ENCODE peak calls at places on chromosomes 5 and 9, in nine cellular contexts. One of them, this sample, is unnamed.

GRCh38 chr5:152259702-152260101 is 145.4 kb downstream of the NMUR2 start:
- DNase-seq in heart left ventricle: peak; percentile 18
- DNase-seq in tibial artery: no peak
- DNase-seq in GM13977: no peak
- DNase-seq in AG09309: no peak
- DNase-seq in GM12865: no peak
- DNase-seq in Panc1: no peak
- DNase-seq in fibroblast of pulmonary artery: no peak
- DNase-seq in HFF-Myc: no peak
- DNase-seq in this sample: no peak

GRCh38 chr5:89064054-89064453 is 181.1 kb upstream of the MEF2C start:
- DNase-seq in HFF-Myc: no peak
- DNase-seq in tibial artery: no peak
- DNase-seq in GM13977: no peak
- DNase-seq in Panc1: no peak
- DNase-seq in fibroblast of pulmonary artery: no peak
- DNase-seq in GM12865: peak; percentile 25
- DNase-seq in heart left ventricle: no peak
- DNase-seq in AG09309: no peak
- DNase-seq in this sample: no peak

GRCh38 chr9:116174347-116174746 is 20.8 kb downstream of the PAPPA start:
- DNase-seq in tibial artery: no peak
- DNase-seq in GM13977: no peak
- DNase-seq in fibroblast of pulmonary artery: no peak
- DNase-seq in HFF-Myc: no peak
- DNase-seq in AG09309: no peak
- DNase-seq in Panc1: no peak
- DNase-seq in GM12865: no peak
- DNase-seq in heart left ventricle: no peak
- DNase-seq in this sample: no peak

GRCh38 chr5:91357806-91358205 is 25.3 kb downstream of the ARRDC3 start:
- DNase-seq in AG09309: no peak
- DNase-seq in Panc1: no peak
- DNase-seq in GM13977: no peak
- DNase-seq in GM12865: no peak
- DNase-seq in heart left ventricle: no peak
- DNase-seq in tibial artery: no peak
- DNase-seq in fibroblast of pulmonary artery: no peak
- DNase-seq in HFF-Myc: no peak
- DNase-seq in this sample: no peak

GRCh38 chr9:99929652-99930051 is 23.2 kb downstream of the STX17 start:
- DNase-seq in HFF-Myc: no peak
- DNase-seq in GM12865: no peak
- DNase-seq in heart left ventricle: no peak
- DNase-seq in tibial artery: no peak
- DNase-seq in fibroblast of pulmonary artery: no peak
- DNase-seq in Panc1: no peak
- DNase-seq in AG09309: no peak
- DNase-seq in GM13977: no peak
- DNase-seq in this sample: no peak

GRCh38 chr9:111731916-111732315 is 62.8 kb downstream of the SHOC1 start:
- DNase-seq in GM12865: no peak
- DNase-seq in heart left ventricle: no peak
- DNase-seq in AG09309: no peak
- DNase-seq in HFF-Myc: no peak
- DNase-seq in Panc1: no peak
- DNase-seq in fibroblast of pulmonary artery: peak; percentile 29
- DNase-seq in GM13977: no peak
- DNase-seq in tibial artery: no peak
- DNase-seq in this sample: no peak

GRCh38 chr5:17340816-17341215 is 123.4 kb downstream of the BASP1 start:
- DNase-seq in AG09309: no peak
- DNase-seq in tibial artery: no peak
- DNase-seq in Panc1: no peak
- DNase-seq in GM12865: no peak
- DNase-seq in fibroblast of pulmonary artery: peak; percentile 51
- DNase-seq in GM13977: no peak
- DNase-seq in HFF-Myc: no peak
- DNase-seq in heart left ventricle: no peak
- DNase-seq in this sample: no peak

GRCh38 chr9:129675656-129676055 is 10.2 kb downstream of the PRRX2 start:
- DNase-seq in tibial artery: no peak
- DNase-seq in AG09309: no peak
- DNase-seq in GM12865: no peak
- DNase-seq in heart left ventricle: no peak
- DNase-seq in GM13977: no peak
- DNase-seq in HFF-Myc: no peak
- DNase-seq in fibroblast of pulmonary artery: no peak
- DNase-seq in Panc1: no peak
- DNase-seq in this sample: no peak

GRCh38 chr5:143488372-143488771 is 84.9 kb upstream of the NR3C1 start:
- DNase-seq in heart left ventricle: no peak
- DNase-seq in AG09309: no peak
- DNase-seq in GM12865: no peak
- DNase-seq in Panc1: no peak
- DNase-seq in HFF-Myc: no peak
- DNase-seq in GM13977: no peak
- DNase-seq in fibroblast of pulmonary artery: no peak
- DNase-seq in tibial artery: no peak
- DNase-seq in this sample: no peak

GRCh38 chr9:113479150-113479761 is 15.7 kb downstream of the RGS3 start:
- DNase-seq in HFF-Myc: no peak
- DNase-seq in GM12865: no peak
- DNase-seq in heart left ventricle: peak; percentile 18
- DNase-seq in fibroblast of pulmonary artery: no peak
- DNase-seq in Panc1: no peak
- DNase-seq in AG09309: no peak
- DNase-seq in tibial artery: no peak
- DNase-seq in GM13977: no peak
- DNase-seq in this sample: no peak

DNA sequence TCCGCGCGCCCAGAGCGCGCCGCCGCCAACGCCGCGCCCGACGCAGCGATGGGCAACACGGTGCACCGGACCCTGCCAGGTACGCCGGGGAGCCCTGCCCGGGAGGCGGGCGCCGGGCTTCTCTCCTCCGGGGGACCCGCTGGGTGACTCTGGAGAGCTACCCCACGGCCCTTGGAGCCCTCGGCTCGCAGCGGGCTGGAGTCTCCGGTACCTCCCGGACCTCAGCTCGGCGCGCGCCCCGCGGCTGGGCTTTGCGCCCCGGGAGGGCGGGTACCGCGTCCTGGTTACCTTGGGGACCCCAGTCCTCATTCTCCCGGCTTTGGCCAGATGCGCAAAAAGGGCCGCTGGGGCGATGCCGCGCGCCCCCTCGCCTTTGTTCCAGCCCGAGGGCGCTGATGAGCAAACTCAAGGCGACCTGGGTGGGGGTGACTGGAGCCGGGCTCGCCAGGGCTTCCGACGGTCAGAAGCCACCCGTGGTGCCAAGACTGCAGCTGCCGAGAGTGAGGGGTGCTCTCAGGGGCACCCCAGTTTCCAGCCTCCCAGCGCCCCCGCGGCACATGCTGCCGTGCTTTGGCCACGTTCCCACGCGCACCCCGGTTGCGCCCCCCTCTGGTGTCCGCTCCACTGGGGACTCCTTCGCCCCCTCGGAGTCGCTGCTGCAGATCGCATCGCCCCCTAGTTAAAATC is 439 bp downstream of the NEURL1B start:
- DNase-seq in heart left ventricle: peak; percentile 43
- DNase-seq in Panc1: no peak
- DNase-seq in GM13977: peak; percentile 62
- DNase-seq in HFF-Myc: no peak
- DNase-seq in fibroblast of pulmonary artery: no peak
- DNase-seq in AG09309: no peak
- DNase-seq in GM12865: no peak
- DNase-seq in tibial artery: no peak
- DNase-seq in this sample: no peak
- TF ChIP-seq CTCF in heart left ventricle: peak; percentile 29
- TF ChIP-seq CTCF in Panc1: peak; percentile 65
- TF ChIP-seq CTCF in GM13977: no peak
- TF ChIP-seq CTCF in HFF-Myc: no peak
- TF ChIP-seq CTCF in fibroblast of pulmonary artery: no peak
- TF ChIP-seq CTCF in AG09309: no peak
- TF ChIP-seq CTCF in GM12865: no peak
- TF ChIP-seq CTCF in tibial artery: no peak
- TF ChIP-seq CTCF in this sample: no peak

GRCh38 chr5:83567741-83568530 is 96.4 kb downstream of the VCAN start:
- DNase-seq in GM12865: no peak
- DNase-seq in AG09309: peak; percentile 92
- DNase-seq in Panc1: no peak
- DNase-seq in fibroblast of pulmonary artery: peak; percentile 96
- DNase-seq in tibial artery: no peak
- DNase-seq in GM13977: no peak
- DNase-seq in HFF-Myc: peak; percentile 57
- DNase-seq in heart left ventricle: no peak
- DNase-seq in this sample: no peak

GRCh38 chr5:83564069-83564749 is 92.7 kb downstream of the VCAN start:
- DNase-seq in AG09309: no peak
- DNase-seq in heart left ventricle: no peak
- DNase-seq in tibial artery: no peak
- DNase-seq in HFF-Myc: no peak
- DNase-seq in GM12865: peak; percentile 43
- DNase-seq in Panc1: peak; percentile 20
- DNase-seq in GM13977: peak; percentile 24
- DNase-seq in fibroblast of pulmonary artery: peak; percentile 79
- DNase-seq in this sample: peak; percentile 17

GRCh38 chr5:83562207-83562606 is 90.7 kb downstream of the VCAN start:
- DNase-seq in tibial artery: no peak
- DNase-seq in GM13977: no peak
- DNase-seq in HFF-Myc: no peak
- DNase-seq in heart left ventricle: no peak
- DNase-seq in fibroblast of pulmonary artery: no peak
- DNase-seq in GM12865: no peak
- DNase-seq in AG09309: no peak
- DNase-seq in Panc1: no peak
- DNase-seq in this sample: no peak

GRCh38 chr5:83562817-83563557 is 91.4 kb downstream of the VCAN start:
- DNase-seq in GM12865: no peak
- DNase-seq in AG09309: no peak
- DNase-seq in Panc1: no peak
- DNase-seq in GM13977: no peak
- DNase-seq in tibial artery: no peak
- DNase-seq in HFF-Myc: no peak
- DNase-seq in heart left ventricle: no peak
- DNase-seq in fibroblast of pulmonary artery: peak; percentile 72
- DNase-seq in this sample: no peak

GRCh38 chr5:83563631-83564030 is 92.1 kb downstream of the VCAN start:
- DNase-seq in HFF-Myc: no peak
- DNase-seq in GM13977: no peak
- DNase-seq in AG09309: no peak
- DNase-seq in tibial artery: no peak
- DNase-seq in heart left ventricle: no peak
- DNase-seq in GM12865: no peak
- DNase-seq in Panc1: no peak
- DNase-seq in fibroblast of pulmonary artery: no peak
- DNase-seq in this sample: no peak
- TF ChIP-seq CTCF in HFF-Myc: no peak
- TF ChIP-seq CTCF in GM13977: no peak
- TF ChIP-seq CTCF in AG09309: no peak
- TF ChIP-seq CTCF in tibial artery: no peak
- TF ChIP-seq CTCF in heart left ventricle: no peak
- TF ChIP-seq CTCF in GM12865: no peak
- TF ChIP-seq CTCF in Panc1: no peak
- TF ChIP-seq CTCF in fibroblast of pulmonary artery: no peak
- TF ChIP-seq CTCF in this sample: no peak

GRCh38 chr9:69411246-69411645 is 86.2 kb downstream of the ENTREP1 start:
- DNase-seq in AG09309: no peak
- DNase-seq in GM13977: no peak
- DNase-seq in HFF-Myc: no peak
- DNase-seq in tibial artery: no peak
- DNase-seq in fibroblast of pulmonary artery: no peak
- DNase-seq in Panc1: no peak
- DNase-seq in heart left ventricle: no peak
- DNase-seq in GM12865: no peak
- DNase-seq in this sample: no peak

GRCh38 chr9:69411931-69412740 is 87.1 kb downstream of the ENTREP1 start:
- DNase-seq in tibial artery: no peak
- DNase-seq in Panc1: no peak
- DNase-seq in heart left ventricle: no peak
- DNase-seq in HFF-Myc: no peak
- DNase-seq in GM13977: no peak
- DNase-seq in AG09309: no peak
- DNase-seq in GM12865: no peak
- DNase-seq in fibroblast of pulmonary artery: no peak
- DNase-seq in this sample: no peak

DNA sequence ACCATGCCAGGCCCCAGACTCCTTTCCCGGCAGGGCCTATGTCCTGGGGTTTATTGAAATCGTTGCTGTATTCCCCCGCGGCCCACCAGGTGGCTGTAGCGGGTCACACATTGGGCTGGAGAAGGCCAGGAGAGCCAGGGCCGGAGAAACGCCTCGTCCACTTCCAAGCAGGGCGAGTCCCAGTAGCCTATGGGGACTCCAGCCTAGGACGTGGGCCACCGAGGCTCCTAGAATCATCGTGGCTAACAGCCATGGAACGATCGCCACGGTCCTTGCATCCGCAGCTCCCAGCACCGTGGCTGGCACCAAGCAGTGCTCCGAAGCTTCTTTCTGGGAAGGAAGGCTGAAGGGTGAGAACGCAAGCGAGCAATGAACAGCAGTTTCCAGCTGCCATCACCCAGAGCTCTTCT is 87.7 kb downstream of the ENTREP1 start:
- DNase-seq in GM12865: no peak
- DNase-seq in fibroblast of pulmonary artery: peak; percentile 77
- DNase-seq in tibial artery: peak; percentile 45
- DNase-seq in AG09309: peak; percentile 16
- DNase-seq in heart left ventricle: peak; percentile 65
- DNase-seq in Panc1: no peak
- DNase-seq in HFF-Myc: peak; percentile 31
- DNase-seq in GM13977: no peak
- DNase-seq in this sample: no peak
- TF ChIP-seq CTCF in GM12865: peak; percentile 2
- TF ChIP-seq CTCF in fibroblast of pulmonary artery: peak; percentile 82
- TF ChIP-seq CTCF in tibial artery: peak; percentile 64
- TF ChIP-seq CTCF in AG09309: peak; percentile 91
- TF ChIP-seq CTCF in heart left ventricle: peak; percentile 57
- TF ChIP-seq CTCF in Panc1: peak; percentile 82
- TF ChIP-seq CTCF in HFF-Myc: peak; percentile 73
- TF ChIP-seq CTCF in GM13977: peak; percentile 27
- TF ChIP-seq CTCF in this sample: no peak

GRCh38 chr5:167049771-167050567 is 1241.5 kb upstream of the WWC1 start:
- DNase-seq in heart left ventricle: no peak
- DNase-seq in Panc1: no peak
- DNase-seq in AG09309: no peak
- DNase-seq in GM13977: no peak
- DNase-seq in GM12865: no peak
- DNase-seq in tibial artery: no peak
- DNase-seq in HFF-Myc: no peak
- DNase-seq in fibroblast of pulmonary artery: no peak
- DNase-seq in this sample: no peak

GRCh38 chr5:167050568-167051214 is 1240.8 kb upstream of the WWC1 start:
- DNase-seq in AG09309: no peak
- DNase-seq in heart left ventricle: no peak
- DNase-seq in GM12865: no peak
- DNase-seq in Panc1: no peak
- DNase-seq in fibroblast of pulmonary artery: peak; percentile 65
- DNase-seq in GM13977: no peak
- DNase-seq in tibial artery: no peak
- DNase-seq in HFF-Myc: no peak
- DNase-seq in this sample: no peak

GRCh38 chr5:167051369-167051768 is 1240.1 kb upstream of the WWC1 start:
- DNase-seq in tibial artery: no peak
- DNase-seq in heart left ventricle: no peak
- DNase-seq in Panc1: no peak
- DNase-seq in HFF-Myc: no peak
- DNase-seq in AG09309: no peak
- DNase-seq in GM13977: no peak
- DNase-seq in fibroblast of pulmonary artery: peak; percentile 18
- DNase-seq in GM12865: no peak
- DNase-seq in this sample: no peak

GRCh38 chr5:167049043-167049663 is 1242.3 kb upstream of the WWC1 start:
- DNase-seq in heart left ventricle: no peak
- DNase-seq in AG09309: no peak
- DNase-seq in fibroblast of pulmonary artery: peak; percentile 71
- DNase-seq in GM12865: peak; percentile 32
- DNase-seq in tibial artery: no peak
- DNase-seq in Panc1: peak; percentile 10
- DNase-seq in GM13977: peak; percentile 15
- DNase-seq in HFF-Myc: peak; percentile 3
- DNase-seq in this sample: peak; percentile 11
- TF ChIP-seq CTCF in heart left ventricle: peak; percentile 47
- TF ChIP-seq CTCF in AG09309: peak; percentile 15
- TF ChIP-seq CTCF in fibroblast of pulmonary artery: peak; percentile 55
- TF ChIP-seq CTCF in GM12865: peak; percentile 47
- TF ChIP-seq CTCF in tibial artery: no peak
- TF ChIP-seq CTCF in Panc1: peak; percentile 48
- TF ChIP-seq CTCF in GM13977: peak; percentile 64
- TF ChIP-seq CTCF in HFF-Myc: no peak
- TF ChIP-seq CTCF in this sample: peak; percentile 42